ENCODE peak calls at places on chromosomes 2 and 18, in five cellular contexts. One of them, this sample, is unnamed. For H3K4me1, the result is how much of the 10 kb centered on the place peaks cover.

GRCh38 chr2:127324635-127325034 is 30.7 kb upstream of the ERCC3 start:
- DNase-seq in colonic mucosa: no peak
- DNase-seq in MM.1S: peak
- DNase-seq in Caco-2: peak
- DNase-seq in upper lobe of right lung: no peak
- DNase-seq in this sample: no peak

GRCh38 chr2:47486858-47487497 is 84.0 kb downstream of the MSH2 start:
- DNase-seq in MM.1S: no peak
- DNase-seq in Caco-2: no peak
- DNase-seq in upper lobe of right lung: no peak
- DNase-seq in colonic mucosa: no peak
- DNase-seq in this sample: no peak

GRCh38 chr2:75503048-75503607 is 57.6 kb downstream of the EVA1A start:
- DNase-seq in colonic mucosa: no peak
- DNase-seq in upper lobe of right lung: no peak
- DNase-seq in Caco-2: no peak
- DNase-seq in MM.1S: no peak
- DNase-seq in this sample: no peak

GRCh38 chr2:241617431-241618154 is 19.4 kb downstream of the THAP4 start:
- DNase-seq in upper lobe of right lung: no peak
- DNase-seq in MM.1S: peak
- DNase-seq in Caco-2: no peak
- DNase-seq in colonic mucosa: no peak
- DNase-seq in this sample: no peak

GRCh38 chr2:31969178-31969577 is 41.6 kb downstream of the MEMO1 start:
- DNase-seq in upper lobe of right lung: no peak
- DNase-seq in MM.1S: no peak
- DNase-seq in Caco-2: no peak
- DNase-seq in colonic mucosa: no peak
- DNase-seq in this sample: no peak

GRCh38 chr18:68660355-68661183 is 54.3 kb downstream of the TMX3 start:
- DNase-seq in upper lobe of right lung: no peak
- DNase-seq in colonic mucosa: no peak
- DNase-seq in MM.1S: peak
- DNase-seq in Caco-2: no peak
- DNase-seq in this sample: no peak

GRCh38 chr2:42048318-42049251 is 764 bp downstream of the PKDCC start:
- DNase-seq in Caco-2: no peak
- DNase-seq in colonic mucosa: peak
- DNase-seq in MM.1S: no peak
- DNase-seq in upper lobe of right lung: peak
- DNase-seq in this sample: peak

GRCh38 chr18:23067236-23067635 is 68.0 kb upstream of the CABLES1 start:
- DNase-seq in Caco-2: no peak
- DNase-seq in upper lobe of right lung: no peak
- DNase-seq in colonic mucosa: no peak
- DNase-seq in MM.1S: no peak
- DNase-seq in this sample: no peak

GRCh38 chr2:88066543-88066942 is 1.1 kb upstream of the SMYD1 start:
- DNase-seq in upper lobe of right lung: no peak
- DNase-seq in Caco-2: no peak
- DNase-seq in colonic mucosa: no peak
- DNase-seq in MM.1S: no peak
- DNase-seq in this sample: no peak

DNA sequence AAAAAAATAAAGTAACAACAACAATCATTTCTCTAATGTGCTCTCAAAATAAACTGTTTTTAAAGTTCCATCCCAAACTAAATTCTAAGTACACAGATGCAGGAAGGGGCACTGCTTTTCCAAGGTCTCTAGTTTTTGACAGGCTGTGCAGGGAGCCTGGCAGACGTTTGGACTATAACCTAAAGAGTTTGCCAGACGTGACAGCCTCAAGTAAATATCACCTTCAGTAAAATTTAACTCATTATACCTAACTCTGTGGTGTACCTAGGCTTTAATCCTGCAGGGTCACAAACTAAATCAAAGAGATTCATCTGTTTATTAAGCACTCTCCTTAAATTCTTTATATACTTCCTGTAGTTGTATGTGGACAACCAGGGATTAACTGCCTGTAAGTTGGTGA is 93.0 kb downstream of the ACVR1 start:
- DNase-seq in Caco-2: no peak
- DNase-seq in MM.1S: no peak
- DNase-seq in colonic mucosa: no peak
- DNase-seq in upper lobe of right lung: no peak
- DNase-seq in this sample: no peak
- H3K4me1 ChIP-seq in Caco-2: under half
- H3K4me1 ChIP-seq in MM.1S: under half
- H3K4me1 ChIP-seq in colonic mucosa: under half
- H3K4me1 ChIP-seq in upper lobe of right lung: under half
- H3K4me1 ChIP-seq in this sample: half or more

GRCh38 chr2:61378281-61378680 is 92.6 kb downstream of the USP34 start:
- DNase-seq in Caco-2: no peak
- DNase-seq in MM.1S: no peak
- DNase-seq in upper lobe of right lung: no peak
- DNase-seq in colonic mucosa: no peak
- DNase-seq in this sample: no peak

GRCh38 chr2:61376211-61376610 is 94.7 kb downstream of the USP34 start:
- DNase-seq in MM.1S: no peak
- DNase-seq in upper lobe of right lung: no peak
- DNase-seq in colonic mucosa: no peak
- DNase-seq in Caco-2: no peak
- DNase-seq in this sample: no peak

GRCh38 chr2:61377046-61377445 is 93.8 kb downstream of the USP34 start:
- DNase-seq in colonic mucosa: no peak
- DNase-seq in upper lobe of right lung: no peak
- DNase-seq in MM.1S: no peak
- DNase-seq in Caco-2: no peak
- DNase-seq in this sample: no peak

GRCh38 chr2:61380120-61380881 is 90.6 kb downstream of the USP34 start:
- DNase-seq in colonic mucosa: no peak
- DNase-seq in upper lobe of right lung: no peak
- DNase-seq in Caco-2: no peak
- DNase-seq in MM.1S: no peak
- DNase-seq in this sample: no peak
- H3K4me3 ChIP-seq in colonic mucosa: no peak
- H3K4me3 ChIP-seq in upper lobe of right lung: no peak
- H3K4me3 ChIP-seq in Caco-2: no peak
- H3K4me3 ChIP-seq in MM.1S: no peak
- H3K4me3 ChIP-seq in this sample: no peak

GRCh38 chr2:98771771-98772521 is 41.0 kb upstream of the MGAT4A start:
- DNase-seq in MM.1S: peak
- DNase-seq in upper lobe of right lung: no peak
- DNase-seq in colonic mucosa: no peak
- DNase-seq in Caco-2: no peak
- DNase-seq in this sample: no peak
- H3K4me1 ChIP-seq in MM.1S: under half
- H3K4me1 ChIP-seq in upper lobe of right lung: under half
- H3K4me1 ChIP-seq in colonic mucosa: under half
- H3K4me1 ChIP-seq in Caco-2: under half
- H3K4me1 ChIP-seq in this sample: under half

GRCh38 chr2:54579682-54580349 is 123.7 kb downstream of the SPTBN1 start:
- DNase-seq in colonic mucosa: peak
- DNase-seq in Caco-2: peak
- DNase-seq in MM.1S: peak
- DNase-seq in upper lobe of right lung: no peak
- DNase-seq in this sample: no peak
- H3K4me3 ChIP-seq in colonic mucosa: no peak
- H3K4me3 ChIP-seq in Caco-2: peak
- H3K4me3 ChIP-seq in MM.1S: peak
- H3K4me3 ChIP-seq in upper lobe of right lung: no peak
- H3K4me3 ChIP-seq in this sample: no peak

GRCh38 chr2:200812122-200813022 is 662 bp downstream of the BZW1 start:
- DNase-seq in MM.1S: peak
- DNase-seq in colonic mucosa: peak
- DNase-seq in upper lobe of right lung: peak
- DNase-seq in Caco-2: peak
- DNase-seq in this sample: peak
- H3K4me1 ChIP-seq in MM.1S: under half
- H3K4me1 ChIP-seq in colonic mucosa: under half
- H3K4me1 ChIP-seq in upper lobe of right lung: under half
- H3K4me1 ChIP-seq in Caco-2: under half
- H3K4me1 ChIP-seq in this sample: under half

DNA sequence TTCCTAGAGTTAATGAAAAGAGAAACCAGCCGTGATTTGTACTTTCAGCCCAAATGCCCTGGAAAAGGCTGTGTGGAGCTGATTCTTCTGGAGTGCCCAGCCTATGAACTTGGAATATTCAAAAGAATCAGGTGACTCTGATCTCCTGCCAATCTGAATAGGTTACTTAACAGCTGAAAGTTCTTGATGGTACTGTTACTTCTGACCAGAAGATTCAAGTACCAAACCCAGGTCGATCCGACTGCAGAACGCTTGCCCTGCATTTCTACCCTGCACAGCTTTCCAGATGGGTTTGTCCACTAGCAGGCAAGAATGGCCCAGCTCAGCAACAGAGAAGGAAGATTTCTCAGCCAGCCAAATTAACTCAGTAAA is 430.4 kb downstream of the PID1 start:
- DNase-seq in MM.1S: no peak
- DNase-seq in colonic mucosa: no peak
- DNase-seq in upper lobe of right lung: no peak
- DNase-seq in Caco-2: no peak
- DNase-seq in this sample: no peak
- H3K4me3 ChIP-seq in MM.1S: no peak
- H3K4me3 ChIP-seq in colonic mucosa: no peak
- H3K4me3 ChIP-seq in upper lobe of right lung: no peak
- H3K4me3 ChIP-seq in Caco-2: no peak
- H3K4me3 ChIP-seq in this sample: no peak

GRCh38 chr2:218005486-218005885 is 2.7 kb upstream of the TNS1 start:
- DNase-seq in upper lobe of right lung: no peak
- DNase-seq in colonic mucosa: no peak
- DNase-seq in Caco-2: no peak
- DNase-seq in MM.1S: no peak
- DNase-seq in this sample: no peak

GRCh38 chr2:218008060-218009040 is 5.6 kb upstream of the TNS1 start:
- DNase-seq in colonic mucosa: no peak
- DNase-seq in Caco-2: no peak
- DNase-seq in upper lobe of right lung: no peak
- DNase-seq in MM.1S: no peak
- DNase-seq in this sample: no peak

GRCh38 chr2:218009191-218010114 is 6.7 kb upstream of the TNS1 start:
- DNase-seq in MM.1S: no peak
- DNase-seq in Caco-2: no peak
- DNase-seq in upper lobe of right lung: no peak
- DNase-seq in colonic mucosa: no peak
- DNase-seq in this sample: no peak

GRCh38 chr2:218005028-218005427 is 2.2 kb upstream of the TNS1 start:
- DNase-seq in upper lobe of right lung: no peak
- DNase-seq in MM.1S: no peak
- DNase-seq in colonic mucosa: no peak
- DNase-seq in Caco-2: no peak
- DNase-seq in this sample: no peak

GRCh38 chr2:218006741-218007140 is 3.9 kb upstream of the TNS1 start:
- DNase-seq in Caco-2: no peak
- DNase-seq in upper lobe of right lung: no peak
- DNase-seq in MM.1S: no peak
- DNase-seq in colonic mucosa: no peak
- DNase-seq in this sample: no peak
- H3K4me1 ChIP-seq in Caco-2: under half
- H3K4me1 ChIP-seq in upper lobe of right lung: under half
- H3K4me1 ChIP-seq in MM.1S: under half
- H3K4me1 ChIP-seq in colonic mucosa: under half
- H3K4me1 ChIP-seq in this sample: under half

This sample was measured in sigmoid colon.